ENCODE peak calls at places on chromosomes 1 and 21, in nine cellular contexts. One of them, this sample, is unnamed.
A peak's percentile ranks its signal among the peaks of the same experiment; 100 is the strongest.

GRCh38 chr1:185996211-185996610 is 262.0 kb downstream of the HMCN1 start:
- DNase-seq in NCI-H2029: no peak
- DNase-seq in Kasumi-1: no peak
- DNase-seq in NCI-H1694: no peak
- DNase-seq in C1 segment of cervical spinal cord: no peak
- DNase-seq in psoas muscle: peak; percentile 67
- DNase-seq in HFFc6: peak; percentile 78
- DNase-seq in nephron progenitor cell: no peak
- DNase-seq in WTC11: no peak
- DNase-seq in this sample: no peak

GRCh38 chr1:8082945-8083344 is 56.8 kb upstream of the ERRFI1 start:
- DNase-seq in NCI-H2029: no peak
- DNase-seq in Kasumi-1: no peak
- DNase-seq in NCI-H1694: no peak
- DNase-seq in C1 segment of cervical spinal cord: no peak
- DNase-seq in psoas muscle: peak; percentile 24
- DNase-seq in HFFc6: peak; percentile 59
- DNase-seq in nephron progenitor cell: no peak
- DNase-seq in WTC11: no peak
- DNase-seq in this sample: no peak

GRCh38 chr1:109298666-109299086 is 8.1 kb downstream of the MYBPHL start:
- DNase-seq in NCI-H2029: no peak
- DNase-seq in Kasumi-1: no peak
- DNase-seq in NCI-H1694: no peak
- DNase-seq in C1 segment of cervical spinal cord: peak; percentile 69
- DNase-seq in psoas muscle: peak; percentile 48
- DNase-seq in HFFc6: peak; percentile 50
- DNase-seq in nephron progenitor cell: no peak
- DNase-seq in WTC11: no peak
- DNase-seq in this sample: no peak

GRCh38 chr1:59237905-59238304 is 59.0 kb upstream of the FGGY start:
- DNase-seq in NCI-H2029: no peak
- DNase-seq in Kasumi-1: no peak
- DNase-seq in NCI-H1694: no peak
- DNase-seq in C1 segment of cervical spinal cord: no peak
- DNase-seq in psoas muscle: no peak
- DNase-seq in HFFc6: no peak
- DNase-seq in nephron progenitor cell: no peak
- DNase-seq in WTC11: no peak
- DNase-seq in this sample: no peak

GRCh38 chr1:109392788-109393580 is 4.7 kb downstream of the SORT1 start:
- DNase-seq in NCI-H2029: no peak
- DNase-seq in Kasumi-1: peak; percentile 46
- DNase-seq in NCI-H1694: no peak
- DNase-seq in C1 segment of cervical spinal cord: peak; percentile 68
- DNase-seq in psoas muscle: peak; percentile 60
- DNase-seq in HFFc6: peak; percentile 46
- DNase-seq in nephron progenitor cell: peak; percentile 27
- DNase-seq in WTC11: no peak
- DNase-seq in this sample: peak; percentile 67

GRCh38 chr1:67336157-67336556 is 28.5 kb downstream of the IL12RB2 start:
- DNase-seq in NCI-H2029: no peak
- DNase-seq in Kasumi-1: no peak
- DNase-seq in NCI-H1694: no peak
- DNase-seq in C1 segment of cervical spinal cord: no peak
- DNase-seq in psoas muscle: no peak
- DNase-seq in HFFc6: no peak
- DNase-seq in nephron progenitor cell: no peak
- DNase-seq in WTC11: no peak
- DNase-seq in this sample: no peak

GRCh38 chr1:94892604-94893280 is 34.2 kb downstream of the CNN3 start:
- DNase-seq in NCI-H2029: no peak
- DNase-seq in Kasumi-1: no peak
- DNase-seq in NCI-H1694: no peak
- DNase-seq in C1 segment of cervical spinal cord: no peak
- DNase-seq in psoas muscle: no peak
- DNase-seq in HFFc6: no peak
- DNase-seq in nephron progenitor cell: no peak
- DNase-seq in WTC11: no peak
- DNase-seq in this sample: no peak

GRCh38 chr1:39107891-39108290 is 81.7 kb downstream of the NDUFS5 start:
- DNase-seq in NCI-H2029: peak; percentile 77
- DNase-seq in Kasumi-1: no peak
- DNase-seq in NCI-H1694: no peak
- DNase-seq in C1 segment of cervical spinal cord: no peak
- DNase-seq in psoas muscle: no peak
- DNase-seq in HFFc6: no peak
- DNase-seq in nephron progenitor cell: no peak
- DNase-seq in WTC11: no peak
- DNase-seq in this sample: no peak

GRCh38 chr1:94243665-94244064 is 6.3 kb upstream of the ARHGAP29 start:
- DNase-seq in NCI-H2029: no peak
- DNase-seq in Kasumi-1: no peak
- DNase-seq in NCI-H1694: no peak
- DNase-seq in C1 segment of cervical spinal cord: no peak
- DNase-seq in psoas muscle: no peak
- DNase-seq in HFFc6: no peak
- DNase-seq in nephron progenitor cell: no peak
- DNase-seq in WTC11: no peak
- DNase-seq in this sample: no peak

GRCh38 chr1:11180342-11180744 is 8.8 kb upstream of the ANGPTL7 start:
- DNase-seq in NCI-H2029: no peak
- DNase-seq in Kasumi-1: no peak
- DNase-seq in NCI-H1694: no peak
- DNase-seq in C1 segment of cervical spinal cord: no peak
- DNase-seq in psoas muscle: no peak
- DNase-seq in HFFc6: peak; percentile 76
- DNase-seq in nephron progenitor cell: no peak
- DNase-seq in WTC11: no peak
- DNase-seq in this sample: no peak

GRCh38 chr21:32993894-32994293 is 31.8 kb upstream of the OLIG2 start:
- DNase-seq in NCI-H2029: no peak
- DNase-seq in Kasumi-1: no peak
- DNase-seq in NCI-H1694: no peak
- DNase-seq in C1 segment of cervical spinal cord: no peak
- DNase-seq in psoas muscle: no peak
- DNase-seq in HFFc6: no peak
- DNase-seq in nephron progenitor cell: no peak
- DNase-seq in WTC11: no peak
- DNase-seq in this sample: no peak

GRCh38 chr1:143691400-143691891 is 280.3 kb downstream of the FAM72C start:
- DNase-seq in NCI-H2029: no peak
- DNase-seq in Kasumi-1: no peak
- DNase-seq in NCI-H1694: peak; percentile 40
- DNase-seq in C1 segment of cervical spinal cord: no peak
- DNase-seq in psoas muscle: no peak
- DNase-seq in HFFc6: peak; percentile 30
- DNase-seq in nephron progenitor cell: no peak
- DNase-seq in WTC11: no peak
- DNase-seq in this sample: no peak

GRCh38 chr1:157993179-157994080 is at the start of gene KIRREL1:
- DNase-seq in NCI-H2029: peak; percentile 45
- DNase-seq in Kasumi-1: no peak
- DNase-seq in NCI-H1694: no peak
- DNase-seq in C1 segment of cervical spinal cord: peak; percentile 24
- DNase-seq in psoas muscle: peak; percentile 67
- DNase-seq in HFFc6: peak; percentile 34
- DNase-seq in nephron progenitor cell: peak; percentile 67
- DNase-seq in WTC11: peak; percentile 44
- DNase-seq in this sample: no peak

This sample was measured in LNCaP clone FGC.